ENCODE peak calls at places on chromosome 9, in seven cellular contexts. R, Y, B, O, H, J and D are unnamed samples.

GRCh38 chr9:89843074-89843473 is 238.3 kb downstream of the GADD45G start:
- DNase-seq in R (no peak), Y (no peak), B (no peak), O (no peak), H (no peak), J (no peak), D (no peak)

GRCh38 chr9:112925058-112925641 is 34.5 kb upstream of the SLC46A2 start:
- DNase-seq in R (peak), Y (no peak), B (peak), O (no peak), H (peak), J (peak), D (peak)

GRCh38 chr9:33687779-33688178 is 107.6 kb upstream of the PRSS3 start:
- DNase-seq in R (no peak), Y (no peak), B (peak), O (peak), H (no peak), J (peak), D (no peak)

GRCh38 chr9:107907261-107907660 is 417.7 kb upstream of the KLF4 start:
- DNase-seq in R (no peak), Y (no peak), B (no peak), O (no peak), H (no peak), J (no peak), D (no peak)

GRCh38 chr9:120741701-120742100 is 27.4 kb upstream of the MEGF9 start:
- DNase-seq in R (no peak), Y (no peak), B (no peak), O (no peak), H (no peak), J (no peak), D (no peak)

GRCh38 chr9:13719410-13719809 is 439.9 kb upstream of the MPDZ start:
- DNase-seq in R (no peak), Y (no peak), B (no peak), O (no peak), H (no peak), J (no peak), D (peak)

GRCh38 chr9:126027566-126027965 is 280.4 kb downstream of the PBX3 start:
- DNase-seq in R (no peak), Y (no peak), B (no peak), O (no peak), H (no peak), J (no peak), D (no peak)

GRCh38 chr9:106697390-106697789 is 165.6 kb upstream of the ZNF462 start:
- DNase-seq in R (no peak), Y (no peak), B (no peak), O (no peak), H (no peak), J (no peak), D (no peak)

GRCh38 chr9:20015427-20015931 is 226.6 kb upstream of the SLC24A2 start:
- DNase-seq in R (no peak), Y (no peak), B (no peak), O (no peak), H (no peak), J (no peak), D (no peak)

GRCh38 chr9:110463499-110463898 is 116.0 kb downstream of the SVEP1 start:
- DNase-seq in R (no peak), Y (no peak), B (no peak), O (no peak), H (no peak), J (no peak), D (no peak)

GRCh38 chr9:82356131-82356530 is 367.6 kb downstream of the SPATA31D1 start:
- DNase-seq in R (no peak), Y (no peak), B (no peak), O (no peak), H (no peak), J (no peak), D (no peak)

GRCh38 chr9:93020785-93021670 is 37.5 kb upstream of the SUSD3 start:
- DNase-seq in R (no peak), Y (no peak), B (no peak), O (no peak), H (no peak), J (no peak), D (no peak)

GRCh38 chr9:38243993-38244392 is 148.5 kb upstream of the ALDH1B1 start:
- DNase-seq in R (no peak), Y (no peak), B (no peak), O (no peak), H (no peak), J (no peak), D (no peak)

GRCh38 chr9:71524996-71525580 is 243.2 kb downstream of the CEMIP2 start:
- DNase-seq in R (no peak), Y (no peak), B (no peak), O (no peak), H (no peak), J (no peak), D (no peak)

GRCh38 chr9:99050292-99050911 is 54.5 kb upstream of the TGFBR1 start:
- DNase-seq in R (no peak), Y (no peak), B (no peak), O (no peak), H (peak), J (no peak), D (peak)